ENCODE peak calls at places on chromosomes 13 and 19, in eight cellular contexts. F is CD8-positive, alpha-beta memory T cell; D is T-cell; E is T1000; Y is neural progenitor cell; L is thoracic aorta; W is stimulated activated naive CD8-positive, alpha-beta T cell treated with anti-CD3 and anti-CD28 coated beads, Interleukin-15, amount 100 ng/mL, for 72 hours; G is H54. T is an unnamed sample.

GRCh38 chr19:15464394-15465385 is at the start of gene RASAL3:
- DNase-seq in F (peak; percentile 59), D (peak; percentile 39), E (no peak), Y (no peak), L (no peak), W (peak; percentile 71), G (no peak), T (no peak)

GRCh38 chr13:24651718-24652345 is 28.4 kb upstream of the ATP12A start:
- DNase-seq in F (no peak), D (no peak), E (no peak), Y (no peak), L (no peak), W (no peak), G (no peak), T (no peak)

GRCh38 chr13:41274881-41275280 is 11.5 kb upstream of the MTRF1 start:
- DNase-seq in F (no peak), D (no peak), E (no peak), Y (no peak), L (no peak), W (no peak), G (no peak), T (no peak)

GRCh38 chr13:37144661-37145060 is 39.2 kb upstream of the CSNK1A1L start:
- DNase-seq in F (no peak), D (no peak), E (no peak), Y (no peak), L (no peak), W (no peak), G (no peak), T (no peak)

GRCh38 chr19:2042485-2043268 is 8.4 kb downstream of the MKNK2 start:
- DNase-seq in F (no peak), D (no peak), E (no peak), Y (peak; percentile 49), L (no peak), W (peak; percentile 43), G (no peak), T (no peak)

GRCh38 chr19:47619763-47620162 is 10.8 kb downstream of the BICRA start:
- DNase-seq in F (no peak), D (no peak), E (no peak), Y (peak; percentile 22), L (no peak), W (no peak), G (no peak), T (no peak)

GRCh38 chr13:38328699-38329098 is 21.0 kb upstream of the UFM1 start:
- DNase-seq in F (no peak), D (no peak), E (no peak), Y (no peak), L (no peak), W (no peak), G (no peak), T (no peak)

GRCh38 chr19:10884273-10884672 is 12.9 kb downstream of the CARM1 start:
- DNase-seq in F (no peak), D (no peak), E (no peak), Y (no peak), L (no peak), W (no peak), G (peak; percentile 55), T (no peak)

GRCh38 chr13:32048816-32049215 is 17.2 kb downstream of the FRY start:
- DNase-seq in F (no peak), D (no peak), E (no peak), Y (no peak), L (no peak), W (no peak), G (no peak), T (no peak)

GRCh38 chr19:42176649-42176989 is 40.9 kb downstream of the DEDD2 start:
- DNase-seq in F (no peak), D (no peak), E (peak; percentile 51), Y (peak; percentile 76), L (no peak), W (no peak), G (no peak), T (no peak)

GRCh38 chr13:95355491-95355890 is 54.2 kb upstream of the ABCC4 start:
- DNase-seq in F (no peak), D (no peak), E (no peak), Y (no peak), L (no peak), W (no peak), G (peak; percentile 39), T (no peak)

T was measured in tibial artery.